ENCODE peak calls at places on chromosomes 13 and 19, in eight cellular contexts. One of them, this sample, is unnamed.

GRCh38 chr19:47257411-47258169 is 1.3 kb downstream of the CCDC9 start:
- DNase-seq in cardiac fibroblast: no peak
- DNase-seq in neural progenitor cell: no peak
- DNase-seq in NCI-H524: no peak
- DNase-seq in pulmonary artery endothelial cell: no peak
- DNase-seq in fibroblast of lung: no peak
- DNase-seq in ELR: peak
- DNase-seq in NCI-H2227 treated with DMSO at 0.1 percent for 48 hours: no peak
- DNase-seq in this sample: no peak

GRCh38 chr19:38875656-38876345 is 2.3 kb downstream of the RINL start:
- DNase-seq in ELR: no peak
- DNase-seq in neural progenitor cell: no peak
- DNase-seq in NCI-H2227 treated with DMSO at 0.1 percent for 48 hours: no peak
- DNase-seq in fibroblast of lung: no peak
- DNase-seq in cardiac fibroblast: no peak
- DNase-seq in NCI-H524: no peak
- DNase-seq in pulmonary artery endothelial cell: no peak
- DNase-seq in this sample: no peak

GRCh38 chr19:3163230-3163886 is 15.2 kb upstream of the S1PR4 start:
- DNase-seq in neural progenitor cell: peak
- DNase-seq in cardiac fibroblast: peak
- DNase-seq in fibroblast of lung: peak
- DNase-seq in pulmonary artery endothelial cell: peak
- DNase-seq in ELR: peak
- DNase-seq in NCI-H524: peak
- DNase-seq in NCI-H2227 treated with DMSO at 0.1 percent for 48 hours: peak
- DNase-seq in this sample: peak

GRCh38 chr19:16073988-16074387 is 2.3 kb upstream of the TPM4 start:
- DNase-seq in NCI-H2227 treated with DMSO at 0.1 percent for 48 hours: no peak
- DNase-seq in pulmonary artery endothelial cell: no peak
- DNase-seq in NCI-H524: no peak
- DNase-seq in neural progenitor cell: no peak
- DNase-seq in ELR: no peak
- DNase-seq in fibroblast of lung: no peak
- DNase-seq in cardiac fibroblast: peak
- DNase-seq in this sample: no peak

GRCh38 chr13:84137292-84137691 is 255.0 kb upstream of the SLITRK1 start:
- DNase-seq in NCI-H2227 treated with DMSO at 0.1 percent for 48 hours: no peak
- DNase-seq in cardiac fibroblast: no peak
- DNase-seq in NCI-H524: no peak
- DNase-seq in ELR: peak
- DNase-seq in neural progenitor cell: no peak
- DNase-seq in pulmonary artery endothelial cell: no peak
- DNase-seq in fibroblast of lung: no peak
- DNase-seq in this sample: no peak

GRCh38 chr13:42398542-42398941 is 126.6 kb downstream of the AKAP11 start:
- DNase-seq in ELR: no peak
- DNase-seq in pulmonary artery endothelial cell: no peak
- DNase-seq in NCI-H2227 treated with DMSO at 0.1 percent for 48 hours: no peak
- DNase-seq in NCI-H524: no peak
- DNase-seq in fibroblast of lung: no peak
- DNase-seq in cardiac fibroblast: no peak
- DNase-seq in neural progenitor cell: peak
- DNase-seq in this sample: no peak

GRCh38 chr13:22596157-22596863 is 584.5 kb upstream of the SGCG start:
- DNase-seq in cardiac fibroblast: no peak
- DNase-seq in NCI-H524: peak
- DNase-seq in NCI-H2227 treated with DMSO at 0.1 percent for 48 hours: no peak
- DNase-seq in pulmonary artery endothelial cell: no peak
- DNase-seq in fibroblast of lung: no peak
- DNase-seq in ELR: no peak
- DNase-seq in neural progenitor cell: no peak
- DNase-seq in this sample: no peak

GRCh38 chr13:76709851-76710250 is 176.4 kb downstream of the KCTD12 start:
- DNase-seq in ELR: peak
- DNase-seq in NCI-H524: no peak
- DNase-seq in NCI-H2227 treated with DMSO at 0.1 percent for 48 hours: no peak
- DNase-seq in fibroblast of lung: no peak
- DNase-seq in cardiac fibroblast: no peak
- DNase-seq in neural progenitor cell: no peak
- DNase-seq in pulmonary artery endothelial cell: no peak
- DNase-seq in this sample: peak

GRCh38 chr13:28528848-28529247 is 33.9 kb upstream of the FLT1 start:
- DNase-seq in NCI-H524: peak
- DNase-seq in cardiac fibroblast: no peak
- DNase-seq in neural progenitor cell: no peak
- DNase-seq in pulmonary artery endothelial cell: no peak
- DNase-seq in NCI-H2227 treated with DMSO at 0.1 percent for 48 hours: no peak
- DNase-seq in ELR: peak
- DNase-seq in fibroblast of lung: no peak
- DNase-seq in this sample: no peak

GRCh38 chr19:10773969-10774368 is 56.1 kb downstream of the DNM2 start:
- DNase-seq in ELR: no peak
- DNase-seq in neural progenitor cell: no peak
- DNase-seq in pulmonary artery endothelial cell: no peak
- DNase-seq in fibroblast of lung: no peak
- DNase-seq in NCI-H524: no peak
- DNase-seq in NCI-H2227 treated with DMSO at 0.1 percent for 48 hours: no peak
- DNase-seq in cardiac fibroblast: no peak
- DNase-seq in this sample: no peak

GRCh38 chr19:2544576-2545415 is 68.9 kb downstream of the GADD45B start:
- DNase-seq in pulmonary artery endothelial cell: no peak
- DNase-seq in NCI-H524: no peak
- DNase-seq in NCI-H2227 treated with DMSO at 0.1 percent for 48 hours: no peak
- DNase-seq in cardiac fibroblast: no peak
- DNase-seq in neural progenitor cell: no peak
- DNase-seq in ELR: no peak
- DNase-seq in fibroblast of lung: no peak
- DNase-seq in this sample: no peak

GRCh38 chr19:6210721-6211600 is 68.8 kb downstream of the MLLT1 start:
- DNase-seq in cardiac fibroblast: no peak
- DNase-seq in NCI-H2227 treated with DMSO at 0.1 percent for 48 hours: no peak
- DNase-seq in pulmonary artery endothelial cell: no peak
- DNase-seq in neural progenitor cell: no peak
- DNase-seq in ELR: no peak
- DNase-seq in NCI-H524: no peak
- DNase-seq in fibroblast of lung: no peak
- DNase-seq in this sample: no peak

GRCh38 chr13:37187110-37187509 is 81.6 kb upstream of the CSNK1A1L start:
- DNase-seq in pulmonary artery endothelial cell: no peak
- DNase-seq in neural progenitor cell: no peak
- DNase-seq in NCI-H2227 treated with DMSO at 0.1 percent for 48 hours: no peak
- DNase-seq in NCI-H524: no peak
- DNase-seq in fibroblast of lung: no peak
- DNase-seq in ELR: peak
- DNase-seq in cardiac fibroblast: peak
- DNase-seq in this sample: peak

GRCh38 chr19:6767357-6768235 is at the start of gene SH2D3A:
- DNase-seq in NCI-H524: no peak
- DNase-seq in NCI-H2227 treated with DMSO at 0.1 percent for 48 hours: peak
- DNase-seq in ELR: peak
- DNase-seq in pulmonary artery endothelial cell: no peak
- DNase-seq in cardiac fibroblast: peak
- DNase-seq in neural progenitor cell: peak
- DNase-seq in fibroblast of lung: peak
- DNase-seq in this sample: peak

GRCh38 chr13:98658131-98658530 is 81.2 kb upstream of the STK24 start:
- DNase-seq in pulmonary artery endothelial cell: no peak
- DNase-seq in neural progenitor cell: no peak
- DNase-seq in fibroblast of lung: no peak
- DNase-seq in ELR: peak
- DNase-seq in NCI-H524: no peak
- DNase-seq in cardiac fibroblast: peak
- DNase-seq in NCI-H2227 treated with DMSO at 0.1 percent for 48 hours: no peak
- DNase-seq in this sample: peak

GRCh38 chr13:110387451-110388140 is 80.5 kb downstream of the COL4A2 start:
- DNase-seq in ELR: peak
- DNase-seq in NCI-H2227 treated with DMSO at 0.1 percent for 48 hours: no peak
- DNase-seq in neural progenitor cell: peak
- DNase-seq in fibroblast of lung: peak
- DNase-seq in cardiac fibroblast: peak
- DNase-seq in pulmonary artery endothelial cell: no peak
- DNase-seq in NCI-H524: peak
- DNase-seq in this sample: no peak

GRCh38 chr19:52120286-52120685 is 19.5 kb downstream of the ZNF616 start:
- DNase-seq in ELR: no peak
- DNase-seq in fibroblast of lung: no peak
- DNase-seq in NCI-H2227 treated with DMSO at 0.1 percent for 48 hours: no peak
- DNase-seq in cardiac fibroblast: no peak
- DNase-seq in NCI-H524: no peak
- DNase-seq in pulmonary artery endothelial cell: no peak
- DNase-seq in neural progenitor cell: no peak
- DNase-seq in this sample: no peak

GRCh38 chr13:72469932-72470331 is 257.5 kb downstream of the MZT1 start:
- DNase-seq in cardiac fibroblast: no peak
- DNase-seq in NCI-H2227 treated with DMSO at 0.1 percent for 48 hours: no peak
- DNase-seq in fibroblast of lung: no peak
- DNase-seq in NCI-H524: no peak
- DNase-seq in pulmonary artery endothelial cell: no peak
- DNase-seq in neural progenitor cell: no peak
- DNase-seq in ELR: no peak
- DNase-seq in this sample: no peak

GRCh38 chr13:78015782-78016181 is 97.2 kb upstream of the EDNRB start:
- DNase-seq in ELR: no peak
- DNase-seq in pulmonary artery endothelial cell: no peak
- DNase-seq in NCI-H524: no peak
- DNase-seq in cardiac fibroblast: peak
- DNase-seq in NCI-H2227 treated with DMSO at 0.1 percent for 48 hours: no peak
- DNase-seq in fibroblast of lung: no peak
- DNase-seq in neural progenitor cell: no peak
- DNase-seq in this sample: no peak

GRCh38 chr19:11902228-11902627 is 14.6 kb downstream of the ZNF69 start:
- DNase-seq in NCI-H524: no peak
- DNase-seq in NCI-H2227 treated with DMSO at 0.1 percent for 48 hours: no peak
- DNase-seq in pulmonary artery endothelial cell: no peak
- DNase-seq in neural progenitor cell: no peak
- DNase-seq in ELR: no peak
- DNase-seq in fibroblast of lung: no peak
- DNase-seq in cardiac fibroblast: no peak
- DNase-seq in this sample: no peak

GRCh38 chr19:751501-752341 is 809 bp downstream of the MISP start:
- DNase-seq in NCI-H2227 treated with DMSO at 0.1 percent for 48 hours: no peak
- DNase-seq in cardiac fibroblast: peak
- DNase-seq in pulmonary artery endothelial cell: no peak
- DNase-seq in neural progenitor cell: no peak
- DNase-seq in fibroblast of lung: peak
- DNase-seq in ELR: peak
- DNase-seq in NCI-H524: no peak
- DNase-seq in this sample: peak

GRCh38 chr13:49904729-49905456 is 31.2 kb downstream of the SPRYD7 start:
- DNase-seq in ELR: no peak
- DNase-seq in NCI-H524: peak
- DNase-seq in neural progenitor cell: no peak
- DNase-seq in fibroblast of lung: no peak
- DNase-seq in NCI-H2227 treated with DMSO at 0.1 percent for 48 hours: no peak
- DNase-seq in cardiac fibroblast: no peak
- DNase-seq in pulmonary artery endothelial cell: no peak
- DNase-seq in this sample: no peak

GRCh38 chr13:109307027-109307426 is 479.4 kb downstream of the IRS2 start:
- DNase-seq in NCI-H524: no peak
- DNase-seq in pulmonary artery endothelial cell: no peak
- DNase-seq in cardiac fibroblast: no peak
- DNase-seq in ELR: no peak
- DNase-seq in fibroblast of lung: no peak
- DNase-seq in neural progenitor cell: no peak
- DNase-seq in NCI-H2227 treated with DMSO at 0.1 percent for 48 hours: no peak
- DNase-seq in this sample: no peak

GRCh38 chr13:44219808-44220544 is 153.6 kb upstream of the SERP2 start:
- DNase-seq in NCI-H2227 treated with DMSO at 0.1 percent for 48 hours: no peak
- DNase-seq in fibroblast of lung: peak
- DNase-seq in NCI-H524: no peak
- DNase-seq in ELR: peak
- DNase-seq in cardiac fibroblast: peak
- DNase-seq in neural progenitor cell: no peak
- DNase-seq in pulmonary artery endothelial cell: peak
- DNase-seq in this sample: peak